ENCODE peak calls at places on chromosome 20, in four cellular contexts. One of them, this sample, is unnamed.

GRCh38 chr20:44188752-44189151 is 1.8 kb upstream of the JPH2 start:
- DNase-seq in mammary epithelial cell: no peak
- DNase-seq in A549: no peak
- DNase-seq in CD4-positive, alpha-beta T cell: no peak
- DNase-seq in this sample: no peak

GRCh38 chr20:57473246-57474042 is 51.5 kb downstream of the CTCFL start:
- DNase-seq in A549: no peak
- DNase-seq in CD4-positive, alpha-beta T cell: no peak
- DNase-seq in mammary epithelial cell: no peak
- DNase-seq in this sample: no peak

GRCh38 chr20:23086056-23086551 is at the start of gene CD93:
- DNase-seq in A549: no peak
- DNase-seq in mammary epithelial cell: no peak
- DNase-seq in CD4-positive, alpha-beta T cell: no peak
- DNase-seq in this sample: no peak

GRCh38 chr20:62043131-62043914 is 22.4 kb downstream of the TAF4 start:
- DNase-seq in A549: no peak
- DNase-seq in CD4-positive, alpha-beta T cell: no peak
- DNase-seq in mammary epithelial cell: peak
- DNase-seq in this sample: no peak

GRCh38 chr20:57837208-57838035 is 127.6 kb upstream of the PMEPA1 start:
- DNase-seq in mammary epithelial cell: no peak
- DNase-seq in CD4-positive, alpha-beta T cell: no peak
- DNase-seq in A549: no peak
- DNase-seq in this sample: no peak

GRCh38 chr20:56702931-56703840 is 74.1 kb downstream of the TFAP2C start:
- DNase-seq in mammary epithelial cell: no peak
- DNase-seq in CD4-positive, alpha-beta T cell: no peak
- DNase-seq in A549: no peak
- DNase-seq in this sample: no peak

GRCh38 chr20:9301129-9302072 is 213.0 kb upstream of the LAMP5 start:
- DNase-seq in A549: peak
- DNase-seq in CD4-positive, alpha-beta T cell: no peak
- DNase-seq in mammary epithelial cell: peak
- DNase-seq in this sample: peak

GRCh38 chr20:21702553-21703467 is 2.7 kb upstream of the PAX1 start:
- DNase-seq in mammary epithelial cell: peak
- DNase-seq in CD4-positive, alpha-beta T cell: no peak
- DNase-seq in A549: peak
- DNase-seq in this sample: peak

GRCh38 chr20:7859371-7859802 is 80.9 kb downstream of the HAO1 start:
- DNase-seq in CD4-positive, alpha-beta T cell: no peak
- DNase-seq in mammary epithelial cell: peak
- DNase-seq in A549: peak
- DNase-seq in this sample: peak

GRCh38 chr20:17226410-17227198 is at the start of gene PCSK2:
- DNase-seq in A549: peak
- DNase-seq in CD4-positive, alpha-beta T cell: no peak
- DNase-seq in mammary epithelial cell: peak
- DNase-seq in this sample: no peak

GRCh38 chr20:13810446-13810845 is 25.6 kb downstream of the NDUFAF5 start:
- DNase-seq in mammary epithelial cell: no peak
- DNase-seq in A549: no peak
- DNase-seq in CD4-positive, alpha-beta T cell: no peak
- DNase-seq in this sample: no peak

GRCh38 chr20:8020314-8021079 is 936 bp upstream of the TMX4 start:
- DNase-seq in CD4-positive, alpha-beta T cell: no peak
- DNase-seq in mammary epithelial cell: peak
- DNase-seq in A549: no peak
- DNase-seq in this sample: no peak

GRCh38 chr20:47612670-47613069 is 111.0 kb downstream of the NCOA3 start:
- DNase-seq in mammary epithelial cell: no peak
- DNase-seq in CD4-positive, alpha-beta T cell: no peak
- DNase-seq in A549: no peak
- DNase-seq in this sample: no peak

GRCh38 chr20:56517211-56517610 is 7.3 kb upstream of the FAM209A start:
- DNase-seq in A549: no peak
- DNase-seq in CD4-positive, alpha-beta T cell: no peak
- DNase-seq in mammary epithelial cell: no peak
- DNase-seq in this sample: no peak

GRCh38 chr20:57884956-57885355 is 175.1 kb upstream of the PMEPA1 start:
- DNase-seq in A549: no peak
- DNase-seq in CD4-positive, alpha-beta T cell: no peak
- DNase-seq in mammary epithelial cell: no peak
- DNase-seq in this sample: no peak

GRCh38 chr20:44800398-44801046 is 9.8 kb downstream of the RIMS4 start:
- DNase-seq in A549: no peak
- DNase-seq in CD4-positive, alpha-beta T cell: no peak
- DNase-seq in mammary epithelial cell: no peak
- DNase-seq in this sample: no peak

GRCh38 chr20:52859156-52859887 is 112.8 kb upstream of the TSHZ2 start:
- DNase-seq in CD4-positive, alpha-beta T cell: no peak
- DNase-seq in mammary epithelial cell: peak
- DNase-seq in A549: no peak
- DNase-seq in this sample: peak

GRCh38 chr20:57530327-57530981 is 5.5 kb upstream of the CTCFL start:
- DNase-seq in CD4-positive, alpha-beta T cell: no peak
- DNase-seq in mammary epithelial cell: no peak
- DNase-seq in A549: no peak
- DNase-seq in this sample: no peak

GRCh38 chr20:8720089-8720488 is 348.8 kb upstream of the PLCB4 start:
- DNase-seq in A549: no peak
- DNase-seq in mammary epithelial cell: no peak
- DNase-seq in CD4-positive, alpha-beta T cell: no peak
- DNase-seq in this sample: no peak

GRCh38 chr20:45934587-45935415 is at the start of gene PCIF1:
- DNase-seq in A549: peak
- DNase-seq in mammary epithelial cell: peak
- DNase-seq in CD4-positive, alpha-beta T cell: peak
- DNase-seq in this sample: peak
- TF ChIP-seq CTCF in A549: no peak
- TF ChIP-seq CTCF in mammary epithelial cell: no peak
- TF ChIP-seq CTCF in CD4-positive, alpha-beta T cell: no peak
- TF ChIP-seq CTCF in this sample: no peak

GRCh38 chr20:50043573-50044352 is 61.0 kb downstream of the SNAI1 start:
- DNase-seq in CD4-positive, alpha-beta T cell: no peak
- DNase-seq in mammary epithelial cell: no peak
- DNase-seq in A549: no peak
- DNase-seq in this sample: no peak

GRCh38 chr20:50040432-50041237 is 57.9 kb downstream of the SNAI1 start:
- DNase-seq in CD4-positive, alpha-beta T cell: no peak
- DNase-seq in A549: no peak
- DNase-seq in mammary epithelial cell: no peak
- DNase-seq in this sample: no peak

GRCh38 chr20:50039706-50040431 is 57.1 kb downstream of the SNAI1 start:
- DNase-seq in mammary epithelial cell: no peak
- DNase-seq in A549: no peak
- DNase-seq in CD4-positive, alpha-beta T cell: no peak
- DNase-seq in this sample: no peak

GRCh38 chr20:50042370-50043313 is 59.9 kb downstream of the SNAI1 start:
- DNase-seq in A549: no peak
- DNase-seq in mammary epithelial cell: no peak
- DNase-seq in CD4-positive, alpha-beta T cell: no peak
- DNase-seq in this sample: no peak

DNA sequence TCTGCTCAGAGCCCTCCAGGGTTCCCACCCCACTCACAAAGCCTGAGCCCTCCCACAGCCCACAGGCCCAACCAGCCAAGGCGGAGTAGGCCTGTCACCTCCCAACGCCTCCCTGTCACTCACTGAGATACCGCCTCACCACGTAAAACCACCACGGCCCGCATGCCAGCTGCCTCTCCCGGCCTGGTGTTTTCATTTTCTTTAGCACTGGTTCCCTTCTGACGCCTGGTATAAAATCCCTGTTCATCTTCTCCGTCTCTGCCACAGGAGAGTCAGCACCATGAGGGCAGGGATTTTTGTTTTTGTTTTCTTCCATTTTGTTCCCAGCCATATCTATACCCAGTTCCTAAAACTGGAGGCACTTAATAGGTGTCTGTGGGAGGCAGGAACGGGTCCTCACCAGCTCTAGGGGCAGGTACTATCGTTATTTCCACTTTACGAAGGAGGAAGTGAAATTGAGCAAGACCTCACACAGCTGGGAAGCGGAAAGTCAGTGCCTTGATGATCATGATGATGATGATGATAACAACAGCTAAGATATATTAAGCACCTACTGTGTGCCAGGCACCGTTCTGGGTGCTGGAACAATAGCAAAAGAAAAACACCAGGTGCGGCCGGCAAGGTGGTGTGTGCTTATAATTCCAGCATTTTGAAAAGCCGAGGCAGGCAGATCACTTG is 58.6 kb downstream of the SNAI1 start:
- DNase-seq in A549: no peak
- DNase-seq in CD4-positive, alpha-beta T cell: no peak
- DNase-seq in mammary epithelial cell: no peak
- DNase-seq in this sample: no peak
- H3K27ac ChIP-seq in A549: no peak
- H3K27ac ChIP-seq in CD4-positive, alpha-beta T cell: no peak
- H3K27ac ChIP-seq in mammary epithelial cell: no peak
- H3K27ac ChIP-seq in this sample: no peak

GRCh38 chr20:38652995-38653394 is 51.4 kb downstream of the ARHGAP40 start:
- DNase-seq in A549: no peak
- DNase-seq in CD4-positive, alpha-beta T cell: no peak
- DNase-seq in mammary epithelial cell: no peak
- DNase-seq in this sample: no peak

GRCh38 chr20:38651154-38651553 is 49.5 kb downstream of the ARHGAP40 start:
- DNase-seq in CD4-positive, alpha-beta T cell: no peak
- DNase-seq in A549: peak
- DNase-seq in mammary epithelial cell: no peak
- DNase-seq in this sample: no peak

GRCh38 chr20:38649275-38649891 is 47.8 kb downstream of the ARHGAP40 start:
- DNase-seq in mammary epithelial cell: no peak
- DNase-seq in CD4-positive, alpha-beta T cell: no peak
- DNase-seq in A549: peak
- DNase-seq in this sample: peak

GRCh38 chr20:38650010-38650409 is 48.4 kb downstream of the ARHGAP40 start:
- DNase-seq in CD4-positive, alpha-beta T cell: no peak
- DNase-seq in A549: no peak
- DNase-seq in mammary epithelial cell: no peak
- DNase-seq in this sample: no peak

DNA sequence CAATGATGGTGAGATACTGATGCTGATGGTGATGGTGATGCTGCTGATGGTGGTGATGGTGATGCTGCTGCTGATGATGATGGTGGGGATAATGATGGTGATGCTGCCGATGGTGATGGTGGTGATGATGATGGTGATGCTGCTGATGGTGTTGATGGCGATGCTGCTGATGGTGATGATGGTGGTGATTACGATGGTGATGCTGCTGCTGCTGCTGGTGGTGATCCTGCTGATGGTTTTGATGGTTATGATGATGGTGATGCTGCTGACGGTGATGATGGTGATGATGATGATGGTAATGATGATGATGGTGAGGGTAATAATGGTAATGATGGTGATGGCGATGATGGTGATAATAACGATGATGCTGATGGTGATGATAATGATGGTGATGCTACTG is 50.0 kb downstream of the ARHGAP40 start:
- DNase-seq in CD4-positive, alpha-beta T cell: no peak
- DNase-seq in mammary epithelial cell: no peak
- DNase-seq in A549: no peak
- DNase-seq in this sample: no peak
- TF ChIP-seq CTCF in CD4-positive, alpha-beta T cell: no peak
- TF ChIP-seq CTCF in mammary epithelial cell: no peak
- TF ChIP-seq CTCF in A549: no peak
- TF ChIP-seq CTCF in this sample: no peak

GRCh38 chr20:41306061-41306727 is 11.3 kb downstream of the ZHX3 start:
- DNase-seq in A549: no peak
- DNase-seq in CD4-positive, alpha-beta T cell: no peak
- DNase-seq in mammary epithelial cell: no peak
- DNase-seq in this sample: no peak

GRCh38 chr20:41308290-41308691 is 9.2 kb downstream of the ZHX3 start:
- DNase-seq in A549: no peak
- DNase-seq in mammary epithelial cell: peak
- DNase-seq in CD4-positive, alpha-beta T cell: no peak
- DNase-seq in this sample: peak

GRCh38 chr20:41307021-41307420 is 10.5 kb downstream of the ZHX3 start:
- DNase-seq in A549: no peak
- DNase-seq in mammary epithelial cell: no peak
- DNase-seq in CD4-positive, alpha-beta T cell: no peak
- DNase-seq in this sample: no peak

GRCh38 chr20:41309817-41310216 is 7.7 kb downstream of the ZHX3 start:
- DNase-seq in CD4-positive, alpha-beta T cell: no peak
- DNase-seq in A549: no peak
- DNase-seq in mammary epithelial cell: peak
- DNase-seq in this sample: peak

GRCh38 chr20:41308726-41309413 is 8.7 kb downstream of the ZHX3 start:
- DNase-seq in CD4-positive, alpha-beta T cell: no peak
- DNase-seq in mammary epithelial cell: no peak
- DNase-seq in A549: no peak
- DNase-seq in this sample: no peak
- H3K27ac ChIP-seq in CD4-positive, alpha-beta T cell: no peak
- H3K27ac ChIP-seq in mammary epithelial cell: peak
- H3K27ac ChIP-seq in A549: no peak
- H3K27ac ChIP-seq in this sample: no peak

GRCh38 chr20:19815553-19815991 is 57.5 kb downstream of the RIN2 start:
- DNase-seq in mammary epithelial cell: peak
- DNase-seq in CD4-positive, alpha-beta T cell: no peak
- DNase-seq in A549: peak
- DNase-seq in this sample: peak
- TF ChIP-seq CTCF in mammary epithelial cell: peak
- TF ChIP-seq CTCF in CD4-positive, alpha-beta T cell: no peak
- TF ChIP-seq CTCF in A549: peak
- TF ChIP-seq CTCF in this sample: peak

DNA sequence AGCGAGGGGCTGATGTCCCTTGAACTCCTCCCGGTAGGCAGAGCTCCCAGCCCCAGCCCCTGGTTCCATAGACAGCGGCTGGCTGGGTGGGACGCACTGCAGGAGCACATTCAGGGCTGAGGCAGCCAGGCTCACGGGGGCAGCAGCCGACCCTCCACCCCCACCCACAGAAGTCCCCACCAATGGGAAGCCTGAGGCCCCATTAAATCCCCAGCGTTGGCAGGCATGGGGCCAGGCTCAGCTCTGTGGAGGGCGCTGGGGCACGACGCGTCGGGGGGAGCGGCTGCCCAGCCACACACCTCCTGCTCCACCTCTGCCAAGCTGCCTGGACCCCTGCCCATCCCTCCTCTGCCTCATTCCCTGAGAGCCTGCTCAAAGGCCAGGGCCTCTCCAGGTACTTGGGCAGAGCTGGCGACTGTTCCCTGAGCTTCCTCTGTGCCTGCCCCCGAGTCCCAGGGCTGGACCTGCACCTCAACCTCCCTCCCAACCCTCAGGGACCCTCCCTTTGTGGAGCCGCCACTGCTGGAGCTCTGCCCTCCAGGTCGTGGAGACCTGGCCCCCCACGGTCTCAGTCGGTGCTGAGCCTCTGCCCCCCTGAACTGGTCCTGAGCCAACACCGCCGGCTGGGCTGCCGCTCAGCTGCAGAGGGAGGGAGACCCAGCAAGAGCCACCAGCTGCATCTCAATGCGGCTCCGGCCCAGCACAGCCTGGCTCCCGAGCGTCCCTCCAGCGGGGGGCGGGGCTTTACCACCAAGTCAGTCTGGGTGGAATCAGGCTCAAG is 9.1 kb downstream of the CHRNA4 start:
- DNase-seq in mammary epithelial cell: no peak
- DNase-seq in CD4-positive, alpha-beta T cell: no peak
- DNase-seq in A549: no peak
- DNase-seq in this sample: no peak
- H3K27ac ChIP-seq in mammary epithelial cell: no peak
- H3K27ac ChIP-seq in CD4-positive, alpha-beta T cell: no peak
- H3K27ac ChIP-seq in A549: no peak
- H3K27ac ChIP-seq in this sample: no peak

This sample was measured in RWPE1.